ENCODE peak calls at places on chromosomes 5 and 9, in six cellular contexts. L is CD4-positive, alpha-beta T cell; T is NCI-H2107; V is nephron progenitor cell; U is effector CD4-positive, alpha-beta T cell; I is H54. R is an unnamed sample.

GRCh38 chr9:127809562-127810377 is 7.1 kb downstream of the FPGS start:
- DNase-seq in L (no peak), T (no peak), V (peak), U (no peak), I (no peak), R (no peak)

GRCh38 chr5:166708271-166708670 is 1583.2 kb upstream of the WWC1 start:
- DNase-seq in L (no peak), T (no peak), V (no peak), U (no peak), I (no peak), R (no peak)

GRCh38 chr9:86705474-86705873 is 241.8 kb downstream of the GAS1 start:
- DNase-seq in L (no peak), T (no peak), V (no peak), U (no peak), I (no peak), R (no peak)

GRCh38 chr9:35700031-35700430 is 10.3 kb upstream of the TPM2 start:
- DNase-seq in L (no peak), T (no peak), V (no peak), U (no peak), I (no peak), R (no peak)

GRCh38 chr5:39159986-39160490 is 59.3 kb downstream of the FYB1 start:
- DNase-seq in L (no peak), T (no peak), V (no peak), U (no peak), I (no peak), R (no peak)

GRCh38 chr5:133290669-133291235 is 238.9 kb downstream of the HSPA4 start:
- DNase-seq in L (no peak), T (no peak), V (no peak), U (no peak), I (no peak), R (no peak)

GRCh38 chr5:93622240-93622885 is 39.3 kb downstream of the NR2F1 start:
- DNase-seq in L (no peak), T (peak), V (no peak), U (peak), I (no peak), R (peak)

GRCh38 chr9:114085404-114085803 is 7.3 kb upstream of the AMBP start:
- DNase-seq in L (no peak), T (no peak), V (no peak), U (no peak), I (no peak), R (no peak)

GRCh38 chr9:117461386-117461785 is 46.5 kb upstream of the ASTN2 start:
- DNase-seq in L (no peak), T (no peak), V (no peak), U (no peak), I (no peak), R (no peak)

GRCh38 chr5:134396274-134396673 is 15.4 kb downstream of the CDKN2AIPNL start:
- DNase-seq in L (no peak), T (no peak), V (no peak), U (no peak), I (no peak), R (no peak)

GRCh38 chr9:105656131-105656921 is 5.9 kb upstream of the TAL2 start:
- DNase-seq in L (no peak), T (no peak), V (peak), U (no peak), I (no peak), R (no peak)

GRCh38 chr5:150656191-150657132 is 4.6 kb upstream of the MYOZ3 start:
- DNase-seq in L (peak), T (peak), V (peak), U (peak), I (no peak), R (peak)

GRCh38 chr5:133392448-133392847 is 219.9 kb downstream of the FSTL4 start:
- DNase-seq in L (no peak), T (no peak), V (no peak), U (no peak), I (no peak), R (no peak)

GRCh38 chr5:180059326-180059725 is 12.2 kb downstream of the RNF130 start:
- DNase-seq in L (no peak), T (no peak), V (no peak), U (no peak), I (no peak), R (no peak)

GRCh38 chr9:134458111-134458845 is 132.0 kb downstream of the RXRA start:
- DNase-seq in L (no peak), T (no peak), V (no peak), U (no peak), I (no peak), R (no peak)

GRCh38 chr9:35956646-35957045 is 1.3 kb downstream of the OR2S2 start:
- DNase-seq in L (no peak), T (no peak), V (no peak), U (no peak), I (no peak), R (no peak)

GRCh38 chr9:72154468-72155281 is 5.4 kb downstream of the GDA start:
- DNase-seq in L (no peak), T (no peak), V (no peak), U (no peak), I (no peak), R (no peak)

GRCh38 chr5:75614165-75614564 is 2.9 kb downstream of the ANKDD1B start:
- DNase-seq in L (no peak), T (no peak), V (no peak), U (no peak), I (no peak), R (no peak)

GRCh38 chr9:115262477-115262876 is 144.5 kb upstream of the TNC start:
- DNase-seq in L (no peak), T (peak), V (no peak), U (no peak), I (peak), R (peak)

GRCh38 chr9:16659096-16659495 is 211.4 kb downstream of the BNC2 start:
- DNase-seq in L (no peak), T (no peak), V (no peak), U (no peak), I (no peak), R (no peak)

GRCh38 chr9:130156672-130157071 is 15.5 kb upstream of the NCS1 start:
- DNase-seq in L (no peak), T (no peak), V (no peak), U (no peak), I (no peak), R (no peak)

GRCh38 chr5:142977363-142978051 is 207.3 kb downstream of the ARHGAP26 start:
- DNase-seq in L (peak), T (no peak), V (no peak), U (peak), I (peak), R (no peak)

GRCh38 chr5:172114875-172115422 is 73.1 kb downstream of the STK10 start:
- DNase-seq in L (peak), T (no peak), V (no peak), U (peak), I (no peak), R (no peak)

GRCh38 chr9:121684381-121685145 is 33.1 kb downstream of the DAB2IP start:
- DNase-seq in L (no peak), T (no peak), V (peak), U (no peak), I (no peak), R (no peak)

GRCh38 chr9:117000196-117000723 is 313.2 kb downstream of the TRIM32 start:
- DNase-seq in L (no peak), T (no peak), V (no peak), U (no peak), I (no peak), R (no peak)

GRCh38 chr5:66363097-66363496 is 219.0 kb downstream of the SREK1 start:
- DNase-seq in L (no peak), T (no peak), V (no peak), U (no peak), I (no peak), R (no peak)

GRCh38 chr9:15021146-15021545 is 110.9 kb upstream of the FREM1 start:
- DNase-seq in L (no peak), T (no peak), V (no peak), U (no peak), I (no peak), R (no peak)

GRCh38 chr9:14608521-14608920 is 84.7 kb downstream of the ZDHHC21 start:
- DNase-seq in L (no peak), T (no peak), V (no peak), U (no peak), I (no peak), R (peak)

GRCh38 chr9:105385372-105385985 is 62.4 kb upstream of the FSD1L start:
- DNase-seq in L (no peak), T (no peak), V (no peak), U (no peak), I (peak), R (no peak)

GRCh38 chr9:21174671-21175070 is 8.2 kb upstream of the IFNA21 start:
- DNase-seq in L (no peak), T (no peak), V (no peak), U (no peak), I (no peak), R (no peak)

GRCh38 chr9:13576101-13576500 is 296.6 kb upstream of the MPDZ start:
- DNase-seq in L (no peak), T (no peak), V (no peak), U (no peak), I (no peak), R (no peak)

GRCh38 chr5:138974227-138975063 is 99.3 kb upstream of the LRRTM2 start:
- DNase-seq in L (no peak), T (no peak), V (peak), U (no peak), I (no peak), R (no peak)

GRCh38 chr5:10018670-10019069 is 231.0 kb downstream of the ATPSCKMT start:
- DNase-seq in L (no peak), T (no peak), V (no peak), U (no peak), I (peak), R (no peak)

GRCh38 chr9:91519520-91520270 is 96.1 kb upstream of the NFIL3 start:
- DNase-seq in L (no peak), T (no peak), V (no peak), U (no peak), I (no peak), R (no peak)

GRCh38 chr5:228886-229285 is 10.8 kb downstream of the SDHA start:
- DNase-seq in L (no peak), T (no peak), V (no peak), U (no peak), I (no peak), R (no peak)

GRCh38 chr9:122060481-122060880 is 32.6 kb downstream of the TTLL11 start:
- DNase-seq in L (no peak), T (no peak), V (no peak), U (no peak), I (no peak), R (no peak)

GRCh38 chr5:34684281-34684979 is 28.3 kb downstream of the RAI14 start:
- DNase-seq in L (no peak), T (no peak), V (peak), U (no peak), I (no peak), R (peak)

GRCh38 chr9:112731971-112732370 is 14.1 kb upstream of the INIP start:
- DNase-seq in L (no peak), T (no peak), V (no peak), U (no peak), I (no peak), R (no peak)

R was measured in NCI-H1417.